ENCODE peak calls at places on chromosomes 16 and 17, in seven cellular contexts. C is Peyer's patch, R is IMR-90, J is GM12878, A is stomach, X is transverse colon, F is HCT116. V is an unnamed sample. For H3K36me3, the result is how much of the 10 kb centered on the place peaks cover.

GRCh38 chr16:87549627-87550509 is 52.4 kb upstream of the JPH3 start:
- DNase-seq in A (no peak), F (no peak), J (no peak), R (no peak), X (no peak), C (no peak), V (peak)

GRCh38 chr16:27214084-27214961 is 11.0 kb downstream of the KDM8 start:
- DNase-seq in F (no peak), C (peak), R (no peak), A (peak), J (no peak), X (peak), V (peak)

GRCh38 chr17:31695456-31696090 is 163.5 kb downstream of the COPRS start:
- DNase-seq in C (no peak), A (no peak), X (no peak), F (no peak), J (no peak), R (peak), V (peak)

GRCh38 chr16:85479972-85480726 is 133.0 kb upstream of the GSE1 start:
- DNase-seq in X (peak), R (no peak), J (no peak), C (peak), A (peak), F (no peak), V (no peak)

GRCh38 chr16:31508706-31509523 is 724 bp upstream of the RUSF1 start:
- DNase-seq in J (no peak), A (no peak), X (no peak), F (no peak), R (peak), C (no peak), V (no peak)

GRCh38 chr17:78236362-78237127 is 5.1 kb downstream of the TMEM235 start:
- DNase-seq in X (no peak), R (no peak), J (no peak), C (no peak), F (no peak), A (no peak), V (peak)

GRCh38 chr17:77719806-77720205 is 238.7 kb upstream of the TNRC6C start:
- DNase-seq in A (no peak), J (no peak), X (no peak), F (no peak), R (no peak), C (no peak), V (no peak)

GRCh38 chr16:21598676-21599157 is 660 bp upstream of the METTL9 start:
- DNase-seq in X (peak), R (no peak), F (no peak), J (no peak), C (no peak), A (no peak), V (peak)

GRCh38 chr16:48434653-48435318 is 49.6 kb upstream of the SIAH1 start:
- DNase-seq in A (no peak), R (peak), C (no peak), J (no peak), F (no peak), X (no peak), V (no peak)

GRCh38 chr17:27379863-27380533 is 76.2 kb upstream of the KSR1 start:
- DNase-seq in R (peak), F (no peak), A (peak), C (no peak), J (no peak), X (peak), V (peak)

GRCh38 chr17:7885357-7886226 is 3.0 kb upstream of the CHD3 start:
- DNase-seq in X (peak), J (no peak), F (no peak), A (peak), R (peak), C (peak), V (peak)

GRCh38 chr17:49055181-49055927 is 58.2 kb downstream of the IGF2BP1 start:
- DNase-seq in X (no peak), J (no peak), F (no peak), C (no peak), R (no peak), A (no peak), V (no peak)

GRCh38 chr16:16917201-16917600 is 538.3 kb downstream of the NPIPA7 start:
- DNase-seq in X (no peak), A (no peak), C (no peak), R (no peak), J (no peak), F (no peak), V (no peak)

GRCh38 chr17:47895254-47895855 is 681 bp upstream of the SP2 start:
- DNase-seq in F (no peak), C (no peak), R (peak), A (peak), X (peak), J (no peak), V (no peak)

GRCh38 chr16:85202631-85203461 is 90.6 kb upstream of the CIBAR2 start:
- DNase-seq in A (peak), R (peak), C (no peak), F (no peak), X (peak), J (no peak), V (peak)

GRCh38 chr17:44830359-44831269 is 527 bp upstream of the GJC1 start:
- DNase-seq in J (no peak), F (no peak), R (no peak), X (peak), C (peak), A (no peak), V (peak)

GRCh38 chr17:38885728-38886642 is 16.1 kb downstream of the LASP1 start:
- DNase-seq in R (peak), C (no peak), X (no peak), J (no peak), F (no peak), A (no peak), V (peak)

GRCh38 chr17:81402530-81402941 is 7.3 kb downstream of the BAHCC1 start:
- DNase-seq in A (no peak), X (no peak), J (no peak), C (no peak), R (no peak), F (no peak), V (no peak)

GRCh38 chr17:50080827-50081226 is 14.3 kb upstream of the PDK2 start:
- DNase-seq in J (no peak), R (no peak), X (peak), C (no peak), F (no peak), A (peak), V (peak)

GRCh38 chr17:57783338-57783742 is 38.2 kb upstream of the CCDC182 start:
- DNase-seq in J (no peak), F (peak), R (peak), A (peak), X (peak), C (peak), V (peak)

GRCh38 chr17:2688351-2689342 is 22.9 kb downstream of the CLUH start:
- DNase-seq in X (no peak), F (no peak), R (no peak), C (peak), A (no peak), J (no peak), V (peak)

GRCh38 chr16:72903176-72903575 is 144.8 kb downstream of the ZFHX3 start:
- DNase-seq in X (no peak), R (no peak), C (no peak), F (no peak), A (no peak), J (no peak), V (no peak)

GRCh38 chr17:17736205-17737183 is 55.2 kb downstream of the RAI1 start:
- DNase-seq in R (peak), A (peak), C (no peak), X (no peak), F (no peak), J (no peak), V (peak)

GRCh38 chr17:56351675-56352074 is 198.4 kb downstream of the ANKFN1 start:
- DNase-seq in J (no peak), C (no peak), A (no peak), R (no peak), X (no peak), F (no peak), V (no peak)

GRCh38 chr17:81513669-81514484 is 1.3 kb upstream of the ACTG1 start:
- DNase-seq in R (peak), J (no peak), X (peak), F (no peak), A (peak), C (peak), V (peak)

GRCh38 chr16:20799599-20799998 is 6.7 kb downstream of the ERI2 start:
- DNase-seq in C (no peak), F (peak), R (peak), A (no peak), J (no peak), X (no peak), V (no peak)

GRCh38 chr17:82107341-82107860 is 9.4 kb upstream of the FASN start:
- DNase-seq in J (no peak), F (no peak), A (no peak), X (no peak), R (no peak), C (no peak), V (peak)

GRCh38 chr17:49315974-49316570 is 46.0 kb downstream of the ZNF652 start:
- DNase-seq in X (no peak), C (no peak), J (no peak), R (peak), A (no peak), F (no peak), V (no peak)

GRCh38 chr16:21158208-21159110 is at the start of gene LDAF1:
- DNase-seq in A (peak), J (no peak), C (peak), X (peak), F (peak), R (peak), V (peak)

GRCh38 chr16:13093676-13094075 is 192.3 kb downstream of the SHISA9 start:
- DNase-seq in X (no peak), J (no peak), A (no peak), C (no peak), F (no peak), R (no peak), V (no peak)

GRCh38 chr17:32855620-32856019 is 21.3 kb downstream of the MYO1D start:
- DNase-seq in X (no peak), F (no peak), C (no peak), A (no peak), J (no peak), R (no peak), V (no peak)

GRCh38 chr17:28667870-28668269 is 5.9 kb downstream of the SUPT6H start:
- DNase-seq in X (no peak), A (no peak), J (no peak), C (peak), R (no peak), F (no peak), V (no peak)

GRCh38 chr16:68656771-68657170 is 11.7 kb downstream of the CDH3 start:
- DNase-seq in J (no peak), X (no peak), R (no peak), F (no peak), A (no peak), C (no peak), V (no peak)

GRCh38 chr17:19398301-19399181 is 11.6 kb upstream of the MFAP4 start:
- DNase-seq in C (no peak), F (no peak), A (peak), J (no peak), R (no peak), X (peak), V (peak)

GRCh38 chr16:48542020-48542473 is 67.9 kb downstream of the N4BP1 start:
- DNase-seq in C (peak), F (no peak), X (peak), A (no peak), J (no peak), R (peak), V (peak)

GRCh38 chr16:259226-259625 is 16.5 kb downstream of the RGS11 start:
- DNase-seq in J (no peak), F (no peak), R (no peak), C (no peak), A (no peak), X (no peak), V (peak)
- H3K36me3 ChIP-seq in J (under half), F (under half), R (under half), C (under half), A (half or more), X (under half), V (under half)

GRCh38 chr16:11913425-11914079 is 2.2 kb downstream of the GSPT1 start:
- DNase-seq in F (no peak), C (no peak), A (no peak), X (no peak), J (no peak), R (peak), V (peak)
- H3K36me3 ChIP-seq in F (under half), C (under half), A (under half), X (under half), J (under half), R (under half), V (under half)

GRCh38 chr16:8727857-8728618 is 53.6 kb downstream of the ABAT start:
- DNase-seq in C (no peak), R (no peak), J (no peak), F (no peak), A (no peak), X (no peak), V (no peak)

GRCh38 chr16:8721693-8722348 is 47.4 kb downstream of the ABAT start:
- DNase-seq in R (no peak), X (no peak), F (no peak), J (no peak), C (no peak), A (no peak), V (no peak)

GRCh38 chr16:8729779-8730334 is 55.4 kb downstream of the ABAT start:
- DNase-seq in J (no peak), X (no peak), C (no peak), R (no peak), A (no peak), F (no peak), V (no peak)

GRCh38 chr16:8727084-8727590 is 52.7 kb downstream of the ABAT start:
- DNase-seq in A (no peak), C (no peak), R (no peak), J (no peak), F (no peak), X (no peak), V (no peak)

DNA sequence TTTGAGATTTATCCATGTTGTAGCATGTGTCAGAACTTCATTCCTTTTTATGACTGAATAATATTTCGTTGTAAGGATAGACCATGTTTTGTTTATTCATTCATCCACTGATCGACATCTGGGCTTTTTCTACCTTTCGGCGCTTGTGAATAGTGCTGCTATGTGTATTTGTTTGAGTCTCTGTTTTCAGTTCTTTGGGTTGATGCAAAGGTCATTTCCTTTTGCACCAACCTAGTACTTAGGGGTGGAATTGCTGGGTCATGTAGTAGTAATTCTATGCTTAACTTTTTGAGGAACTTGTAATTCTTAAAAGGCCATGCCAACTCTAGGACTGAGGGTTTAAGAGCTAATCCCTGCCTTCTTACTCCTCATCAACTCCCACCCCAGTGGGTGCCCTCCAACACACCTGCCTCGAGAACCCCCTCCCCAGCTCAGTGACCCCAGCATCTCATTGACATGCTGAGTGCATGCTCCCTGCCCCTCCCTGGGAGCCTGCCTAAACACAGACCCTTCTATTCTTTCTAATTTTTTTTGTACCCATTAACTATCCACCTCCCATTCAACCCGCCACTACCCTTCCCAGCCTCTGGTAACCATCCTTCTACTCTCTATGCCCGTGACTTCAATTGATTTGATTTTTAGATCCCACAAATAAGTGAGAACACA is 51.2 kb downstream of the ABAT start:
- DNase-seq in C (no peak), J (no peak), R (no peak), X (no peak), A (no peak), F (no peak), V (no peak)
- H3K36me3 ChIP-seq in C (under half), J (under half), R (under half), X (under half), A (under half), F (under half), V (under half)

DNA sequence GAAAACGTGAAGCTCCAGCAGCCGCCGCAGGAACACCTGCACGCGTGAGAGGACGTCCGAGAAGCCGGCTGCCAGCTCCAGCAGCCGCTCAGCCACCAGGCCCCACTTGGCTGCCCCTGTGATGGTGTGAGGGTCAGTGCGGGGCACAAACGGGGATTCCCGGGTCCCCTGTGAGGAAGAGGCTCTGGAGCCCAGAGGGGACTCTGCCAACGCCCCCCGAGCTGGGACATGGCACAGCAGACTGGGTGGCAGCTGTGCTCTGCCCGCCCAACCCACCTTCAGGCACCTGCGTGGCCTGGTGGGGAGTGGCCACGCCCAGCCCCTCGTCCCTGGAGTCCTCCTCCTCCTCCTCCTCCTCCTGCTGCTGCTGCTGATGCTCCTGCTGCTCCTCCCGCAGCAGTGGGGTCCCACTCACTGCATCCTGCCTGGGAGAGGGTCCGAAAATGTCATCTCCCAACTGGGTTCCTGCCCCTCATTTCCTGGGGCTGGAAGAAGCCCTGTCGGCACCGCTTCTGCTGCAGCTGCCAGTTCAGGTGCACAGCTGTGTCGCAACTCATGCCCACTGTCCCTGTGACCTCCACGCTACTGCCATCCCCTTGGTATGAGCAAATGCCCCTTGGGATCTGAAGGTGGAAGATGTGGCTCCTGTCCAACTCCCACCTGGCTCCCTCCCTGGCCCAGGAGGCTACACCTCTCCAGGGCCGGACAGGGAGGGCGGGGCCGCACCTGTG is 27.5 kb downstream of the CTU2 start:
- DNase-seq in J (no peak), A (no peak), R (no peak), C (no peak), F (no peak), X (no peak), V (no peak)
- H3K36me3 ChIP-seq in J (under half), A (half or more), R (half or more), C (under half), F (under half), X (under half), V (under half)

V was measured in osteoblast.